ENCODE peak calls at places on chromosomes 1 and 21, in six cellular contexts. One of them, this sample, is unnamed.

GRCh38 chr1:43274125-43274803 is 4.5 kb downstream of the TMEM125 start:
- DNase-seq in neuronal stem cell: no peak
- DNase-seq in IMR-90: peak; percentile 58
- DNase-seq in H1: no peak
- DNase-seq in trophoblast cell: no peak
- DNase-seq in H9: peak; percentile 57
- DNase-seq in this sample: peak; percentile 20

GRCh38 chr1:93751391-93752250 is 70.0 kb upstream of the BCAR3 start:
- DNase-seq in H9: no peak
- DNase-seq in H1: no peak
- DNase-seq in trophoblast cell: no peak
- DNase-seq in IMR-90: no peak
- DNase-seq in neuronal stem cell: no peak
- DNase-seq in this sample: no peak

GRCh38 chr1:248926401-248927182 is 20.6 kb downstream of the PGBD2 start:
- DNase-seq in H1: no peak
- DNase-seq in H9: no peak
- DNase-seq in IMR-90: peak; percentile 73
- DNase-seq in trophoblast cell: no peak
- DNase-seq in neuronal stem cell: no peak
- DNase-seq in this sample: peak; percentile 93

GRCh38 chr1:234956821-234957329 is 171.8 kb downstream of the TOMM20 start:
- DNase-seq in neuronal stem cell: peak; percentile 51
- DNase-seq in H9: no peak
- DNase-seq in IMR-90: no peak
- DNase-seq in trophoblast cell: no peak
- DNase-seq in H1: no peak
- DNase-seq in this sample: no peak

GRCh38 chr1:16087733-16088132 is 14.3 kb upstream of the FAM131C start:
- DNase-seq in IMR-90: no peak
- DNase-seq in neuronal stem cell: no peak
- DNase-seq in H1: no peak
- DNase-seq in trophoblast cell: no peak
- DNase-seq in H9: peak; percentile 27
- DNase-seq in this sample: no peak

GRCh38 chr1:1627261-1627841 is 4.6 kb upstream of the MMP23B start:
- DNase-seq in IMR-90: no peak
- DNase-seq in neuronal stem cell: no peak
- DNase-seq in H9: peak; percentile 30
- DNase-seq in trophoblast cell: no peak
- DNase-seq in H1: peak; percentile 49
- DNase-seq in this sample: no peak

GRCh38 chr1:224565186-224565585 is 50.9 kb upstream of the CNIH3 start:
- DNase-seq in H1: no peak
- DNase-seq in trophoblast cell: peak; percentile 23
- DNase-seq in IMR-90: peak; percentile 92
- DNase-seq in H9: no peak
- DNase-seq in neuronal stem cell: no peak
- DNase-seq in this sample: peak; percentile 95

GRCh38 chr1:68111804-68112436 is 61.5 kb upstream of the DIRAS3 start:
- DNase-seq in neuronal stem cell: peak; percentile 36
- DNase-seq in H1: peak; percentile 42
- DNase-seq in IMR-90: peak; percentile 93
- DNase-seq in H9: no peak
- DNase-seq in trophoblast cell: peak; percentile 31
- DNase-seq in this sample: peak; percentile 58

GRCh38 chr1:17633654-17634053 is 94.2 kb downstream of the ARHGEF10L start:
- DNase-seq in H1: no peak
- DNase-seq in H9: no peak
- DNase-seq in IMR-90: peak; percentile 79
- DNase-seq in neuronal stem cell: no peak
- DNase-seq in trophoblast cell: peak; percentile 59
- DNase-seq in this sample: no peak

GRCh38 chr1:7224644-7225043 is 439.4 kb downstream of the CAMTA1 start:
- DNase-seq in neuronal stem cell: no peak
- DNase-seq in H9: peak; percentile 72
- DNase-seq in H1: no peak
- DNase-seq in trophoblast cell: no peak
- DNase-seq in IMR-90: no peak
- DNase-seq in this sample: peak; percentile 6

GRCh38 chr1:172344444-172344843 is 76.0 kb upstream of the C1orf105 start:
- DNase-seq in IMR-90: no peak
- DNase-seq in trophoblast cell: no peak
- DNase-seq in H9: no peak
- DNase-seq in H1: no peak
- DNase-seq in neuronal stem cell: no peak
- DNase-seq in this sample: no peak

GRCh38 chr1:56077223-56077622 is 502.1 kb downstream of the PLPP3 start:
- DNase-seq in IMR-90: no peak
- DNase-seq in neuronal stem cell: no peak
- DNase-seq in trophoblast cell: no peak
- DNase-seq in H1: no peak
- DNase-seq in H9: no peak
- DNase-seq in this sample: no peak

GRCh38 chr1:15028117-15028516 is 125.4 kb upstream of the TMEM51 start:
- DNase-seq in trophoblast cell: peak; percentile 94
- DNase-seq in IMR-90: peak; percentile 85
- DNase-seq in neuronal stem cell: peak; percentile 39
- DNase-seq in H1: no peak
- DNase-seq in H9: no peak
- DNase-seq in this sample: peak; percentile 66

GRCh38 chr1:154971341-154971998 is 923 bp upstream of the SHC1 start:
- DNase-seq in trophoblast cell: peak; percentile 59
- DNase-seq in IMR-90: no peak
- DNase-seq in H9: no peak
- DNase-seq in H1: no peak
- DNase-seq in neuronal stem cell: no peak
- DNase-seq in this sample: no peak

GRCh38 chr1:70085451-70085850 is 119.9 kb downstream of the LRRC40 start:
- DNase-seq in H9: no peak
- DNase-seq in H1: no peak
- DNase-seq in neuronal stem cell: no peak
- DNase-seq in trophoblast cell: no peak
- DNase-seq in IMR-90: no peak
- DNase-seq in this sample: no peak
- H4K91ac ChIP-seq in H9: no peak overlapping the region
- H4K91ac ChIP-seq in H1: no peak overlapping the region
- H4K91ac ChIP-seq in neuronal stem cell: no peak overlapping the region
- H4K91ac ChIP-seq in trophoblast cell: no peak overlapping the region
- H4K91ac ChIP-seq in IMR-90: no peak overlapping the region
- H4K91ac ChIP-seq in this sample: no peak overlapping the region

DNA sequence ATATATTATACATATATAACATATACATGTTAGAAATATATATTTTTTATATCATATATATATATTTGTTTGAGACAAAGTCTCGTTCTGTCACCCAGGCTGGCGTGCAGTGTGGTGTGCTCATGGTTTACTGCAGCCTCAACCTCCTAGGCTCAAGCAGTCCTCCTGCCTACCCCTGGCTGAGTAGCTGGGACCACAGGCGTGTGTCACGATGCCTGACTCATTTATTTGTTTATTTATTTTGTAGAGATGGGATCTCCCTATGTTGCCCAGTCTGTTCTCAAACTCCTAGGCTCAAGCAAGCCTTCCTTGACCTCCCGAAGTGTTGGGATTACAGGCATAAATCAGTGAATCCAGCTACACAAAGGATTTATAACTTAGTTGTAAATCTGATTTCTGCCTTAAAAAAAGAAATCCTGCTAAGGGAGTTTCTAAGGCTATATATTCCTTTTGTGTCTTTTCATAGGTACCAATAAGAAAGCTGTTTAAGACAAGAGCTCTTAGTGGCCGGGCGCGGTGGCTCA is 30.5 kb upstream of the ZNF496 start:
- DNase-seq in trophoblast cell: no peak
- DNase-seq in IMR-90: no peak
- DNase-seq in H9: no peak
- DNase-seq in H1: no peak
- DNase-seq in neuronal stem cell: no peak
- DNase-seq in this sample: peak; percentile 47
- H4K91ac ChIP-seq in trophoblast cell: no peak overlapping the region
- H4K91ac ChIP-seq in IMR-90: no peak overlapping the region
- H4K91ac ChIP-seq in H9: no peak overlapping the region
- H4K91ac ChIP-seq in H1: no peak overlapping the region
- H4K91ac ChIP-seq in neuronal stem cell: no peak overlapping the region
- H4K91ac ChIP-seq in this sample: no peak overlapping the region

GRCh38 chr1:223007935-223008334 is 135.1 kb downstream of the TLR5 start:
- DNase-seq in IMR-90: no peak
- DNase-seq in neuronal stem cell: no peak
- DNase-seq in H9: no peak
- DNase-seq in trophoblast cell: no peak
- DNase-seq in H1: no peak
- DNase-seq in this sample: no peak

GRCh38 chr1:223010552-223011229 is 132.4 kb downstream of the TLR5 start:
- DNase-seq in trophoblast cell: no peak
- DNase-seq in neuronal stem cell: peak; percentile 57
- DNase-seq in IMR-90: peak; percentile 19
- DNase-seq in H1: no peak
- DNase-seq in H9: no peak
- DNase-seq in this sample: no peak

GRCh38 chr1:223009421-223009820 is 133.6 kb downstream of the TLR5 start:
- DNase-seq in trophoblast cell: no peak
- DNase-seq in neuronal stem cell: no peak
- DNase-seq in IMR-90: no peak
- DNase-seq in H1: no peak
- DNase-seq in H9: no peak
- DNase-seq in this sample: no peak

GRCh38 chr1:223007250-223007649 is 135.8 kb downstream of the TLR5 start:
- DNase-seq in trophoblast cell: no peak
- DNase-seq in neuronal stem cell: no peak
- DNase-seq in H9: no peak
- DNase-seq in H1: no peak
- DNase-seq in IMR-90: no peak
- DNase-seq in this sample: no peak

DNA sequence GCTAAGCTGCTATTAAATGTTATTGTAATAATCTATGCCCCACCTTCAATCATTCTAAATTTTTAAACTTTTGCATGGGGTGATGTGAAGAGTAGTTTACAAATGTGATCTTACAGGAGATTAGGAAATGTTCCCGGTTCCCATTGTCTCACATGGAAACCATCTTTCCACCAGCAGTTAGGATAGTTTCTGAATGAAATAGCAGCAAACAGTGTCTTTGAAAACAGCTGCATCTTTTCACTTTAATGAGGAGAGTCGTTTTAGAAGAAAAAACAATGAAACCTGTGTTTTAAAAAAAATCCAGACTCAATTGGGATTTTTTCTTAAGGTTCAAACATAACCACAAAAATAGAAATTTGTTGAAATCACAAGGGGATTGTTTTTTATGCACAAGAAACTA is 134.2 kb downstream of the TLR5 start:
- DNase-seq in neuronal stem cell: no peak
- DNase-seq in H9: no peak
- DNase-seq in IMR-90: no peak
- DNase-seq in H1: no peak
- DNase-seq in trophoblast cell: no peak
- DNase-seq in this sample: no peak
- H4K91ac ChIP-seq in neuronal stem cell: no peak overlapping the region
- H4K91ac ChIP-seq in H9: no peak overlapping the region
- H4K91ac ChIP-seq in IMR-90: no peak overlapping the region
- H4K91ac ChIP-seq in H1: no peak overlapping the region
- H4K91ac ChIP-seq in trophoblast cell: no peak overlapping the region
- H4K91ac ChIP-seq in this sample: no peak overlapping the region

GRCh38 chr1:109624215-109625010 is 4.8 kb downstream of the AMPD2 start:
- DNase-seq in trophoblast cell: no peak
- DNase-seq in H1: no peak
- DNase-seq in neuronal stem cell: no peak
- DNase-seq in IMR-90: no peak
- DNase-seq in H9: peak; percentile 29
- DNase-seq in this sample: no peak
- H4K91ac ChIP-seq in trophoblast cell: no peak overlapping the region
- H4K91ac ChIP-seq in H1: no peak overlapping the region
- H4K91ac ChIP-seq in neuronal stem cell: no peak overlapping the region
- H4K91ac ChIP-seq in IMR-90: peak overlapping the region; percentile 13
- H4K91ac ChIP-seq in H9: no peak overlapping the region
- H4K91ac ChIP-seq in this sample: no peak overlapping the region

GRCh38 chr21:33370292-33370691 is 32.9 kb upstream of the IFNGR2 start:
- DNase-seq in H1: no peak
- DNase-seq in H9: no peak
- DNase-seq in trophoblast cell: no peak
- DNase-seq in IMR-90: no peak
- DNase-seq in neuronal stem cell: no peak
- DNase-seq in this sample: no peak
- H4K91ac ChIP-seq in H1: peak overlapping the region; percentile 53
- H4K91ac ChIP-seq in H9: no peak overlapping the region
- H4K91ac ChIP-seq in trophoblast cell: no peak overlapping the region
- H4K91ac ChIP-seq in IMR-90: no peak overlapping the region
- H4K91ac ChIP-seq in neuronal stem cell: no peak overlapping the region
- H4K91ac ChIP-seq in this sample: no peak overlapping the region

DNA sequence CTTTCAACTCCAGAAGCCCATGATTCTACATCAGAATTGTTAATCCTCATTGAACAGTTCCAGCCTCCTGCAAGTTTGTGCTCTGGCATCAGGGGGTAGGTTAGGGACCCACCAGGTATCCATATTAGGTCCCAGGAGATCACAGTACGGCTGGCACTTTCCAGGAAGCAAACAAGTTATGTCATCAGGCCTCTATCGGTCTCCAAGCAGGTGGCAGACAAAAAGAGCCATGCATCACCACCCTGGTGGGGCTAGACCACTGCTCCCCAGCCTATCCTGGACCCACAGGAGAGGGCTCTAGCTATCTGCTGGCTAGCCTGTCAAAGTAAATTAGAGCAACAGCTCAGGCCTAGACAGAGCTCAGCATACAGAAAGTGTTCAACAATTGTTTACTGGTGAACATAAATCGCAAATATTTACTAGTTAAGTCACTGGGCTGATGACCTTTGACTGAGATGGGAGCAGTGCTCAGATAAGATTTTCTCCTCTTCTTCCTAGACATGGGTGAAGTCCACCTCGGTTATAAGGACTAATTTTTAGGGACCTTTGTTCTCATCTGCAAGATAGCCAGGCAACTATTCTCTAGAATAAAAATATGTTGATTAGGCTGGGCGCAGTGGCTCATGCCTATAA is 6.4 kb downstream of the NUAK2 start:
- DNase-seq in H1: no peak
- DNase-seq in trophoblast cell: no peak
- DNase-seq in neuronal stem cell: no peak
- DNase-seq in H9: no peak
- DNase-seq in IMR-90: no peak
- DNase-seq in this sample: no peak
- H4K91ac ChIP-seq in H1: no peak overlapping the region
- H4K91ac ChIP-seq in trophoblast cell: no peak overlapping the region
- H4K91ac ChIP-seq in neuronal stem cell: no peak overlapping the region
- H4K91ac ChIP-seq in H9: no peak overlapping the region
- H4K91ac ChIP-seq in IMR-90: peak overlapping the region; percentile 24
- H4K91ac ChIP-seq in this sample: no peak overlapping the region

GRCh38 chr1:208670778-208671177 is 426.6 kb upstream of the PLXNA2 start:
- DNase-seq in H9: no peak
- DNase-seq in IMR-90: no peak
- DNase-seq in neuronal stem cell: no peak
- DNase-seq in H1: no peak
- DNase-seq in trophoblast cell: no peak
- DNase-seq in this sample: no peak
- H4K91ac ChIP-seq in H9: no peak overlapping the region
- H4K91ac ChIP-seq in IMR-90: no peak overlapping the region
- H4K91ac ChIP-seq in neuronal stem cell: no peak overlapping the region
- H4K91ac ChIP-seq in H1: no peak overlapping the region
- H4K91ac ChIP-seq in trophoblast cell: no peak overlapping the region
- H4K91ac ChIP-seq in this sample: no peak overlapping the region

DNA sequence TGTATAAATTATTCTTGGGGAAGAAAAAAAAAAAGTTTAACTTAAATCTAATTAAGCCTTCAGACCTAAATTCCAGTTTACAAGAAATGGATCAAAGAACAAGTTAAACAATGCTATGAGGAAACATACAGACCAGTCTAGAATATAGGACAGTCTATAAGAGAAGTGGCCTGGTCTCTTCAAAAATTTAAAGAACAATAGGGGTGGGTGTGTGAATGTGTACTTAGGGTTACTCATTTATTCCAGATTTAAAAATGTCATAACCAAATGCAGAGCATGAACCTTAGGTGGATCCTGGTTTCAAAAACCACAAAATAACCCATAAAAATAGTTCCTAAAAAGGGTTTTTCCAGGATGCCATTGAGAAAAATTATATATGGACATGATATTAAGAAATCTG is 21.8 kb upstream of the SYNJ1 start:
- DNase-seq in trophoblast cell: no peak
- DNase-seq in IMR-90: no peak
- DNase-seq in H9: no peak
- DNase-seq in H1: no peak
- DNase-seq in neuronal stem cell: no peak
- DNase-seq in this sample: no peak
- H4K91ac ChIP-seq in trophoblast cell: no peak overlapping the region
- H4K91ac ChIP-seq in IMR-90: no peak overlapping the region
- H4K91ac ChIP-seq in H9: no peak overlapping the region
- H4K91ac ChIP-seq in H1: no peak overlapping the region
- H4K91ac ChIP-seq in neuronal stem cell: no peak overlapping the region
- H4K91ac ChIP-seq in this sample: no peak overlapping the region

This sample was measured in mesenchymal stem cell.